ENCODE peak calls at places on chromosomes 16 and 17, in six cellular contexts. Q, L, O, H, T and Z are unnamed samples.
A peak's percentile ranks its signal among the peaks of the same experiment; 100 is the strongest.

GRCh38 chr17:64547354-64547753 is 40.6 kb downstream of the CEP95 start:
- DNase-seq in Q (no peak), L (no peak), O (no peak), H (no peak), T (no peak), Z (no peak)

GRCh38 chr17:81578038-81578441 is 25.9 kb upstream of the FAAP100 start:
- DNase-seq in Q (no peak), L (no peak), O (no peak), H (no peak), T (peak; percentile 44), Z (peak; percentile 61)

GRCh38 chr17:66240630-66241029 is 11.4 kb upstream of the APOH start:
- DNase-seq in Q (no peak), L (no peak), O (no peak), H (no peak), T (no peak), Z (peak; percentile 17)

GRCh38 chr17:78174870-78175642 is 6.7 kb downstream of the SYNGR2 start:
- DNase-seq in Q (no peak), L (no peak), O (no peak), H (peak; percentile 75), T (no peak), Z (peak; percentile 33)

GRCh38 chr16:11079657-11080187 is 135.4 kb downstream of the CLEC16A start:
- DNase-seq in Q (peak; percentile 86), L (peak; percentile 78), O (no peak), H (no peak), T (peak; percentile 26), Z (no peak)

GRCh38 chr16:49463529-49463928 is 89.9 kb downstream of the C16orf78 start:
- DNase-seq in Q (no peak), L (no peak), O (peak; percentile 67), H (peak; percentile 88), T (no peak), Z (no peak)

GRCh38 chr16:12319464-12320030 is 343.0 kb downstream of the SNX29 start:
- DNase-seq in Q (no peak), L (peak; percentile 10), O (no peak), H (peak; percentile 34), T (no peak), Z (peak; percentile 8)

GRCh38 chr16:57264950-57265371 is 19.5 kb downstream of the PLLP start:
- DNase-seq in Q (no peak), L (no peak), O (no peak), H (peak; percentile 8), T (peak; percentile 72), Z (peak; percentile 31)

GRCh38 chr17:71402661-71403141 is 718.1 kb upstream of the SOX9 start:
- DNase-seq in Q (no peak), L (peak; percentile 18), O (no peak), H (no peak), T (peak; percentile 81), Z (peak; percentile 91)

GRCh38 chr16:2331199-2331931 is 9.2 kb downstream of the ABCA3 start:
- DNase-seq in Q (no peak), L (no peak), O (no peak), H (no peak), T (no peak), Z (no peak)

GRCh38 chr17:8162232-8162996 is at the start of gene VAMP2:
- DNase-seq in Q (no peak), L (peak; percentile 75), O (peak; percentile 79), H (peak; percentile 9), T (peak; percentile 55), Z (peak; percentile 69)

GRCh38 chr17:38981640-38982039 is 14.4 kb upstream of the FBXO47 start:
- DNase-seq in Q (no peak), L (no peak), O (no peak), H (no peak), T (no peak), Z (no peak)

GRCh38 chr16:20734782-20735181 is 6.8 kb downstream of the THUMPD1 start:
- DNase-seq in Q (no peak), L (no peak), O (no peak), H (no peak), T (no peak), Z (no peak)

GRCh38 chr17:21030375-21030774 is 12.4 kb downstream of the USP22 start:
- DNase-seq in Q (no peak), L (no peak), O (no peak), H (no peak), T (no peak), Z (no peak)

GRCh38 chr17:82874011-82874835 is 34.4 kb upstream of the ZNF750 start:
- DNase-seq in Q (no peak), L (no peak), O (no peak), H (no peak), T (peak; percentile 94), Z (peak; percentile 100)

GRCh38 chr17:47695664-47696376 is 1.9 kb downstream of the TBKBP1 start:
- DNase-seq in Q (no peak), L (no peak), O (no peak), H (no peak), T (no peak), Z (no peak)

GRCh38 chr16:22641030-22641671 is 130.5 kb downstream of the NPIPB5 start:
- DNase-seq in Q (peak; percentile 9), L (peak; percentile 44), O (no peak), H (no peak), T (peak; percentile 72), Z (peak; percentile 80)

GRCh38 chr16:78045865-78046581 is 23.7 kb downstream of the CLEC3A start:
- DNase-seq in Q (peak; percentile 4), L (peak; percentile 86), O (no peak), H (no peak), T (peak; percentile 28), Z (peak; percentile 43)

GRCh38 chr16:69906838-69907301 is 44.3 kb upstream of the CLEC18A start:
- DNase-seq in Q (peak; percentile 73), L (no peak), O (no peak), H (no peak), T (no peak), Z (no peak)